ENCODE peak calls at places on chromosome 7, in nine cellular contexts. Y is HCT116; C is NCI-H2081; K is glomerular endothelial cell; G is RPMI7951; F is fibroblast of the aortic adventitia; N is CD8-positive, alpha-beta T cell; J is mammary epithelial cell; Q is OCI-M1. U is an unnamed sample.

GRCh38 chr7:150951521-150951920 is 26.6 kb downstream of the KCNH2 start:
- DNase-seq in Q (no peak), Y (no peak), J (no peak), F (no peak), G (no peak), K (no peak), N (no peak), C (no peak), U (no peak)

GRCh38 chr7:51316666-51317581 is at the start of gene COBL:
- DNase-seq in K (no peak), Y (no peak), F (no peak), Q (no peak), C (no peak), N (no peak), G (no peak), J (no peak), U (no peak)

GRCh38 chr7:6090738-6091505 is 59.7 kb downstream of the ANKRD61 start:
- DNase-seq in G (no peak), K (no peak), Q (no peak), Y (no peak), C (no peak), F (no peak), J (no peak), N (no peak), U (no peak)

GRCh38 chr7:14009453-14010418 is 20.3 kb upstream of the ETV1 start:
- DNase-seq in J (no peak), Q (peak), C (no peak), F (no peak), Y (no peak), N (no peak), K (no peak), G (peak), U (no peak)

GRCh38 chr7:19587291-19587690 is 121.5 kb downstream of the POLR1F start:
- DNase-seq in F (no peak), G (peak), K (no peak), J (no peak), Y (no peak), Q (peak), N (no peak), C (peak), U (no peak)

GRCh38 chr7:120398284-120399000 is 125.5 kb downstream of the KCND2 start:
- DNase-seq in J (no peak), N (no peak), C (no peak), Q (no peak), G (no peak), F (no peak), Y (no peak), K (no peak), U (no peak)

GRCh38 chr7:26862806-26863205 is 1.6 kb downstream of the SKAP2 start:
- DNase-seq in G (no peak), K (no peak), C (no peak), F (no peak), N (no peak), J (peak), Q (no peak), Y (no peak), U (no peak)

GRCh38 chr7:48255046-48255445 is 83.8 kb downstream of the ABCA13 start:
- DNase-seq in N (no peak), J (peak), G (peak), C (no peak), F (peak), Q (no peak), K (no peak), Y (no peak), U (no peak)

GRCh38 chr7:1512781-1513656 is 8.8 kb upstream of the INTS1 start:
- DNase-seq in K (no peak), F (peak), G (peak), Q (peak), N (peak), J (peak), Y (peak), C (no peak), U (no peak)

GRCh38 chr7:92242972-92243371 is 2.7 kb downstream of the KRIT1 start:
- DNase-seq in Y (no peak), K (no peak), C (no peak), J (no peak), F (no peak), G (no peak), N (no peak), Q (peak), U (no peak)